ENCODE peak calls at places on chromosome 19, in five cellular contexts. Z, G, Q, D and T are unnamed samples.

GRCh38 chr19:29001922-29002247 is 211.1 kb downstream of the UQCRFS1 start:
- DNase-seq in Z (no peak), G (no peak), Q (no peak), D (no peak), T (no peak)

GRCh38 chr19:55149078-55150003 is at the start of gene TNNT1:
- DNase-seq in Z (no peak), G (no peak), Q (no peak), D (no peak), T (no peak)

GRCh38 chr19:2239771-2240770 is 3.4 kb downstream of the SF3A2 start:
- DNase-seq in Z (no peak), G (peak; percentile 40), Q (no peak), D (no peak), T (no peak)

GRCh38 chr19:10583021-10583776 is 3.9 kb downstream of the AP1M2 start:
- DNase-seq in Z (no peak), G (no peak), Q (no peak), D (no peak), T (no peak)

GRCh38 chr19:33750587-33751385 is 45.9 kb upstream of the KCTD15 start:
- DNase-seq in Z (no peak), G (no peak), Q (no peak), D (no peak), T (no peak)

GRCh38 chr19:57802269-57802668 is 12.4 kb downstream of the ZNF552 start:
- DNase-seq in Z (no peak), G (no peak), Q (peak; percentile 34), D (no peak), T (peak; percentile 26)

GRCh38 chr19:535017-535835 is 3.7 kb downstream of the CDC34 start:
- DNase-seq in Z (no peak), G (no peak), Q (no peak), D (no peak), T (no peak)

GRCh38 chr19:45782162-45782623 is at the start of gene DMPK:
- DNase-seq in Z (no peak), G (no peak), Q (no peak), D (peak; percentile 76), T (no peak)

GRCh38 chr19:12913871-12914690 is 5.0 kb downstream of the SYCE2 start:
- DNase-seq in Z (no peak), G (no peak), Q (no peak), D (no peak), T (no peak)

GRCh38 chr19:53942001-53942786 is 20.5 kb upstream of the CACNG8 start:
- DNase-seq in Z (no peak), G (peak; percentile 2), Q (no peak), D (no peak), T (peak; percentile 28)

GRCh38 chr19:48806818-48807589 is 3.8 kb downstream of the BCAT2 start:
- DNase-seq in Z (no peak), G (no peak), Q (peak; percentile 70), D (no peak), T (no peak)

GRCh38 chr19:50198431-50199253 is 4.8 kb upstream of the MYH14 start:
- DNase-seq in Z (no peak), G (no peak), Q (no peak), D (no peak), T (no peak)

GRCh38 chr19:6590458-6591319 is at the start of gene CD70:
- DNase-seq in Z (no peak), G (no peak), Q (peak; percentile 98), D (no peak), T (peak; percentile 91)

GRCh38 chr19:48741222-48741999 is 1.0 kb upstream of the RASIP1 start:
- DNase-seq in Z (no peak), G (no peak), Q (peak; percentile 38), D (peak; percentile 73), T (peak; percentile 37)

GRCh38 chr19:49799798-49800376 is 13.2 kb downstream of the FUZ start:
- DNase-seq in Z (no peak), G (no peak), Q (no peak), D (no peak), T (no peak)

GRCh38 chr19:2253106-2254051 is 2.8 kb downstream of the JSRP1 start:
- DNase-seq in Z (no peak), G (no peak), Q (peak; percentile 57), D (no peak), T (no peak)

GRCh38 chr19:12833747-12834417 is 497 bp downstream of the RTBDN start:
- DNase-seq in Z (no peak), G (no peak), Q (peak; percentile 28), D (peak; percentile 22), T (no peak)

GRCh38 chr19:12092065-12092867 is 27.7 kb downstream of the ZNF844 start:
- DNase-seq in Z (peak; percentile 4), G (peak; percentile 84), Q (peak; percentile 89), D (peak; percentile 90), T (peak; percentile 88)

DNA sequence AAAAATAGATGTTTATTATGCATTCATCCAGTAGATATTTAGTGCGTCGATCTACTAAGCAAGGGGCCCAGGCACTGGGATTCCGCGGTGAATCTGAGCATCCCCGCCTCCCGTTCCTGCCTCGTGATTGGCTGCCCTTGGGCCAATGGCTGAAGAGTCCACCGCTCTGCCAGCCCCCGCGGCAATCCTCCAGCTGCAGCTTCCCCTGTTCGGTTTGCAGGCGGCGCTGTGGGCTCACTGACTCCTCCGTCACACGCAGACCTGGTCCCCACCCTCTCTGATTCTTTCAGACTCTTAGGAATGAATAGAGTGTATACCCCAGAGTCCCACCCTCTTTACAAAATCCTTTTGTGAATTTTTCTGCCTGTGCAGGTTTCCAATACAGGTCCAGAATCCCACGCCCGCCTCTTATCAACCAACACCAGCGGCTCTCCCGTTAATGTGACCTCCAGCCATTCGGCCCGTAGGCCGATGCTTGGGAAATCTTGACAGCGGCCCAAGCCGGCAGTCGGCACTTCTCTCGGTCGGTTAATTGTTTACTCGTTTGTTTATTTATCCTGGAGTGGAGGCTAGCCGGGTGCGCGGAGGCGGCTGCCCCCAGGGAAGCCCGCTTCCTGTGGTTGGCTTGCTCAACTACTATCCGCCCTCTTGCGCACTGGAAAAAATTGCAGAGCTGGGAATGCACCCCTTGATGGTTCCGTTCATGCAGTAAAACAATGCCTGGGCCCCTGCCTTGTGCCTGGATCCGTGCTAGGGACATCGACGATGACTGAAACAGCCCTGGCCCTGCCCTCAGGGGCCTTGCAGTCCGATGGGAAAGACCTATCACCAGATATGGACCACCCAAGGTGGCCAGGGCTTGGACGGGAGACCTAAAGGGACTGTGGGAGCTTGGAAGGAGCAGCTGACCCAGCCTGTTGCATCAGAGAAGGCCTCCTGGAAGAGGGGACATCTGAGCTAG is 4.5 kb upstream of the ARHGAP35 start:
- DNase-seq in Z (no peak), G (peak; percentile 95), Q (peak; percentile 93), D (peak; percentile 97), T (peak; percentile 79)
- H3K4me3 ChIP-seq in Z (peak overlapping the region; percentile 0), G (peak overlapping the region; percentile 50), Q (peak overlapping the region; percentile 15), D (peak overlapping the region; percentile 48), T (peak overlapping the region; percentile 36)

GRCh38 chr19:47381653-47382279 is 32.7 kb downstream of the DHX34 start:
- DNase-seq in Z (no peak), G (no peak), Q (peak; percentile 33), D (no peak), T (no peak)
- H3K4me3 ChIP-seq in Z (no peak overlapping the region), G (no peak overlapping the region), Q (no peak overlapping the region), D (no peak overlapping the region), T (no peak overlapping the region)

GRCh38 chr19:38617283-38617763 is 430 bp downstream of the MAP4K1 start:
- DNase-seq in Z (no peak), G (no peak), Q (peak; percentile 51), D (no peak), T (no peak)
- H3K4me3 ChIP-seq in Z (no peak overlapping the region), G (no peak overlapping the region), Q (peak overlapping the region; percentile 75), D (peak overlapping the region; percentile 98), T (peak overlapping the region; percentile 100)

DNA sequence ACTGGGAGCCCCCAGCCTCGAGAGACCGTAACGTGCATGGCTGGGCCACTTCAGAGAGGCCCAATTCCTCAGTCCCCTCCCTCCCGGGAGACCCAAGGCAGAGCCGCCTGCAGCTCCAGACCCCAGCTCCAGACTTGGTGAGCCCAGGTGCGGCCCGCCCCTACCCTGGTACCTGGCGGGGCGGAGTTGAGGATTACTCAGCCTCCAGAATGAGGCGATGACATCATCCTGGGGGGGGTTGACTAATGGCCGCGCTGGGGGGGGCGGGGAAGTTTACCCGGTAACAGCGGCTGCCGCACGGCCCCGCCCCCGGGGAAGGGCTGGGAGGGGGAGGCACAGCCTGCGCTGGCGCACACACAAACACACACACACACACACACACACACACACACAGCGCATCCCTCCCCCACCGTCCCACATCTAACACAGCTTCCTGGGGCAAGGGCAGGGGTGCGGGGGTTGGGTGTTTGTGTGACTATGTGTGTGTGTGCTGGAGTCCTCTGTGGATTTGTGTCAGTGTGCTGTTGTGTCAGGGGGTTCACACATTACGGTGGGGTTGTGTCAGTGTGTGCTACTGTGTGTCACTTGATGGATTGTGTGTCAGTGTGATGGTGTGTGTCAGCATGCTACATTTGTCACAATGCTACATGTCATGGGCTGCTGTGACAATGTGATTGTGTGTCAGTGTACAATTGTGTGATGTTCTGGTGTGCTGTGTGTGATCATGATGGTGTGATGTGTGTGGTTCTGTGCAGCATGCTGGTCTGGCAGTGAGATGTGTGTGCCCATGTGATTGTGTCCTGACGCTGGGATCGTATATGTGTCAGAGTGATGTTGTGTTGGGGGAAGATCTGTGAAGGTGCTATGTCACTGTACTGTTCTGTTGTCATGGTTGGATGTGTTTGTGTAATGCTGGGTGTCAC is 10.3 kb upstream of the BBC3 start:
- DNase-seq in Z (no peak), G (peak; percentile 68), Q (peak; percentile 72), D (peak; percentile 45), T (peak; percentile 81)
- H3K4me3 ChIP-seq in Z (no peak overlapping the region), G (peak overlapping the region; percentile 9), Q (no peak overlapping the region), D (no peak overlapping the region), T (peak overlapping the region; percentile 3)

GRCh38 chr19:16142032-16142580 is 1.4 kb upstream of the HSH2D start:
- DNase-seq in Z (no peak), G (no peak), Q (no peak), D (no peak), T (no peak)

GRCh38 chr19:16141043-16141442 is 2.4 kb upstream of the HSH2D start:
- DNase-seq in Z (no peak), G (no peak), Q (peak; percentile 95), D (no peak), T (peak; percentile 86)

GRCh38 chr19:16146112-16146511 is 2.6 kb downstream of the HSH2D start:
- DNase-seq in Z (no peak), G (no peak), Q (no peak), D (no peak), T (no peak)

GRCh38 chr19:16144216-16144581 is 714 bp downstream of the HSH2D start:
- DNase-seq in Z (no peak), G (no peak), Q (no peak), D (no peak), T (no peak)

GRCh38 chr19:16143399-16144215 is at the start of gene HSH2D:
- DNase-seq in Z (no peak), G (no peak), Q (peak; percentile 98), D (peak; percentile 30), T (peak; percentile 89)
- H3K4me3 ChIP-seq in Z (no peak within 1 kb of the TSS), G (no peak within 1 kb of the TSS), Q (peak within 1 kb of the TSS; percentile 72), D (no peak within 1 kb of the TSS), T (peak within 1 kb of the TSS; percentile 80)